ENCODE peak calls at places on chromosomes 2 and 18, in ten cellular contexts. X is psoas muscle; F is RWPE2; W is left ventricle myocardium inferior; B is aorta; O is HCT116; J is CD4-positive, alpha-beta memory T cell; I is upper lobe of right lung; C is breast epithelium; U is uterus. D is an unnamed sample.

GRCh38 chr2:8447610-8448221 is 234.1 kb upstream of the ID2 start:
- DNase-seq in X (no peak), F (no peak), W (no peak), B (no peak), O (peak), J (no peak), I (no peak), C (no peak), U (no peak), D (no peak)

GRCh38 chr18:75638597-75639467 is 211.3 kb upstream of the SMIM21 start:
- DNase-seq in X (no peak), F (no peak), W (peak), B (no peak), O (no peak), J (no peak), I (no peak), C (no peak), U (no peak), D (peak)

GRCh38 chr2:232103140-232103737 is 141.7 kb downstream of the DIS3L2 start:
- DNase-seq in X (no peak), F (no peak), W (no peak), B (no peak), O (no peak), J (no peak), I (no peak), C (no peak), U (no peak), D (no peak)

GRCh38 chr2:158456309-158457066 is at the start of the genes CCDC148 and PKP4:
- DNase-seq in X (peak), F (peak), W (peak), B (peak), O (peak), J (peak), I (peak), C (peak), U (peak), D (peak)

GRCh38 chr18:32920796-32921787 is 148.3 kb upstream of the KLHL14 start:
- DNase-seq in X (no peak), F (peak), W (no peak), B (no peak), O (no peak), J (no peak), I (no peak), C (no peak), U (no peak), D (no peak)

GRCh38 chr2:160484859-160485520 is 8.6 kb downstream of the RBMS1 start:
- DNase-seq in X (no peak), F (no peak), W (no peak), B (no peak), O (no peak), J (no peak), I (no peak), C (no peak), U (no peak), D (no peak)

GRCh38 chr2:172038604-172039003 is 38.9 kb downstream of the METAP1D start:
- DNase-seq in X (no peak), F (no peak), W (no peak), B (no peak), O (no peak), J (no peak), I (no peak), C (no peak), U (no peak), D (no peak)

GRCh38 chr18:34158881-34159690 is 65.6 kb downstream of the NOL4 start:
- DNase-seq in X (peak), F (peak), W (no peak), B (peak), O (no peak), J (no peak), I (peak), C (no peak), U (peak), D (peak)

GRCh38 chr2:159446817-159447216 is 160.3 kb upstream of the WDSUB1 start:
- DNase-seq in X (no peak), F (no peak), W (no peak), B (no peak), O (no peak), J (no peak), I (no peak), C (no peak), U (no peak), D (no peak)

GRCh38 chr2:26970928-26971627 is 641 bp downstream of the MAPRE3 start:
- DNase-seq in X (no peak), F (no peak), W (no peak), B (peak), O (no peak), J (peak), I (no peak), C (no peak), U (peak), D (peak)

GRCh38 chr18:62979172-62979571 is 263.8 kb downstream of the PHLPP1 start:
- DNase-seq in X (peak), F (no peak), W (no peak), B (peak), O (no peak), J (no peak), I (peak), C (peak), U (peak), D (no peak)

DNA sequence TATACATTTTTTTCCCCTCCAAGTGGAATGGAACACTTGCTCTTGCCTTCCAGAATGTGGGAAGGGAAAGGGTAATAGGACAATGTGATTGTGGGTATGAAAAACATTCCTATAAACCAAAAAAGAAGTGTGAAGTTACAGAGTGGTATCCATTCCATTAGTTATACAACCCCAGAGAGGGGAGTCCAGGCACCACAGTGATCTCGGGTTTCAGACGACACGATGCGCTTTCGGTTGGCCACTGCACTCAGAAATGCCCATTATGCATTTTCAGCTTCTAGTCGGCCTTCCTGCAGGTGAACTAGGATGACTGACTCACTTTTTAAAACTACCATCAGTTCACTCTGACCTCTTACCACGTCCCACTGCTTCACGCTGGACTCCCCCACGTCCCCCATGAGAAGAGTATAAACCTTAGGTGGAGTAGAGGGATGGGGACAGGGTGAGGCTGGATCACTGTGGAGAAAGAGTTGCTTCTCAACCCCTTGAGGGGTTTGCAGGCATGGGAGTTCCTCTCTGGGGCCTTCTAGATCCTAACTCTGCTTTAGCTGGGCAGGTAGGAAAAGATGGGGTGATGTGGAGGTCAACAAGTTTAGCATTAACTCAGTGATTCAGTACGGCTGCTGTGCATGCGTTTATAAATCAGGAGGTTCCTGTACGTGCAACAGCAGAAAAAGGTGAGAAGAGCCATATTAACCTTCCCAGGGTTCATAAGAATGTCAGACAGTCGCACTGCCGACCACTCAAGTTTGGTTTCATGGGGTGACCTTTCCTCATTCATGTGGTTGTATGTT is 50.5 kb downstream of the ZNF532 start:
- DNase-seq in X (no peak), F (no peak), W (no peak), B (no peak), O (no peak), J (no peak), I (no peak), C (no peak), U (no peak), D (no peak)
- H3K27ac ChIP-seq in X (peak), F (no peak), W (peak), B (peak), O (no peak), J (no peak), I (no peak), C (peak), U (peak), D (peak)

DNA sequence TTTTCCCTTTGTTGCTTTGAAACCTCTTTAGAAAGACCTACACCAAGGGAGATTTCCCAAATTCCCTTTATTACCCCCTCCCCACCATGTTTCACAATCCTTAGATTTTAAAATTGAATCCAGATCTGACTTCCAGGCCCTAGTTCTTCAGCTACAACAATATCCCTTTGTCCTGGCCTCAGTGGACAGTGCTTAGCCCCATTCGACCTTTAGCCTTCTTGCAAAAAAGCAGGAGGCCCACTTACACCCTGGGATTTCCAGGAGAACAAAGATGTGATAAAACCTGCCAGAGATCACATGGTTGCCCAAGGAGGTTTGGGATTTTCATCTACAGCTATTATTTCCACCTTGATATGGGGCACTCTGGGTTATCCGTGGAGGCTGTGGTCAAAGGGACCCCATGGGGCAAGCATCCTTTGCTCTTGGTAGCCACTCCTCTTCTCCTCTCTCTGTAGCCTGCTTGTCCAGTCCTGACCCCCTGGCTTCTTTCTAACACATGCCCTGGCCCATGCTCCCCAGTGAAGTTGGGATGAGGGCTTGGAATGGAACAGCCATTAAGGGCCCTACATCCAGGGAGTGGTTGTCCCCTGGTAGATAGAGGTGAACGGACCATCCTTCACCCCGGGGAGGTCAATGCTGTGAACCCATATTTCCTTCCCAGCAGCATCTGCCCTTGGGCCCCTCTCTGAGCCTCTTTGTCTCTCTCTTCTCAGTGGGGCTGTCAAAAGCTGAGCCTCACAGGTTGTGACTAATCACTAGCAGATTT is 267.4 kb downstream of the DYSF start:
- DNase-seq in X (no peak), F (no peak), W (no peak), B (no peak), O (no peak), J (no peak), I (no peak), C (no peak), U (no peak), D (no peak)
- H3K27ac ChIP-seq in X (no peak), F (no peak), W (peak), B (peak), O (no peak), J (no peak), I (peak), C (peak), U (peak), D (no peak)

GRCh38 chr2:120869036-120869435 is 133.4 kb downstream of the GLI2 start:
- DNase-seq in X (no peak), F (no peak), W (no peak), B (peak), O (no peak), J (no peak), I (no peak), C (no peak), U (no peak), D (no peak)
- H3K27ac ChIP-seq in X (no peak), F (no peak), W (no peak), B (peak), O (no peak), J (no peak), I (no peak), C (no peak), U (peak), D (no peak)

DNA sequence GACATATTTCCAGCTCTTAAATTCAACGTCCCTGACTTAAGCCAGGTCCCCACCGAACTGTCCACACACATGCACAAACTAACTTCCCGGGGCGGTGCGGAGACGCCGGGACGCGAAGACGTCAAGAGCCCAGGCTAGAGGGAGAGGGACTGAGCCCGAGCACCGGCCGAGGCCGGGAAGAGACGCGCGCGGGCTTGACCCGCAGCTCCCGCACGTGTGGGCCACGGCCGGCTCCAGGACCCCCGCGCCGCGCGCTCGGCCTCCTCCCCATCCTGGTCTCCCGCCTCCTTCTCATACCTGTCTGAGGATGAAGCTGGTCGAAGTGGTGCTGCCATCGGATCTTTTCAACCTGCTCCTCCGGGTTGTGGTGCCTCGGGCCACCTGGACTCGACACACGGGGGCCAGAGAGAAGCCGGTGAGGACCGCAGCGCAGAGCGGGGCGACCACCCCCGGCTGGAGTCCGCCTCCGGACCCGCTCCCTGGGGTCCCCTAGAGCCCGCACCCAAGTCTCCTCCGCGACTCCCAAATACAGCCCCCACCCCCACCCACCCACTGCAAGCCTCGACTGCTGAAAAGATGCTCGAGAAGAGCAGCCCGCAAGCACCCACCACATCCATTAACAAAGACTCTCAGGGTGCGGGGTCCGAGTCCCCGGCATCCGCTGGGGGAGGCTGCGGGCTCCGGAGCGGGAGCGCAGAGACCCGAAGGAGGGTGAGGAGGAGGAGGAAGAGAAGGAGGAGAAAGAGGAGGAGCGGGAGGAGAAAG is 629 bp downstream of the CACNB4 start:
- DNase-seq in X (peak), F (peak), W (peak), B (peak), O (no peak), J (no peak), I (peak), C (no peak), U (no peak), D (peak)
- H3K27ac ChIP-seq in X (no peak), F (no peak), W (no peak), B (no peak), O (peak), J (no peak), I (peak), C (peak), U (peak), D (peak)

D was measured in testis.